ENCODE peak calls at places on chromosomes 5 and 9, in seven cellular contexts. P is LNCaP clone FGC, I is mammary epithelial cell, C is colonic mucosa, F is mucosa of descending colon, N is Panc1, H is HL-60. R is an unnamed sample.

GRCh38 chr5:145797336-145797735 is 37.8 kb downstream of the PRELID2 start:
- DNase-seq in C (no peak), I (peak), N (no peak), F (no peak), P (no peak), H (no peak), R (peak)

GRCh38 chr5:172193872-172194271 is at the start of gene EFCAB9:
- DNase-seq in N (no peak), F (no peak), I (no peak), C (no peak), P (no peak), H (no peak), R (no peak)

GRCh38 chr5:81391-82021 is 10.5 kb upstream of the PLEKHG4B start:
- DNase-seq in N (no peak), F (no peak), H (no peak), I (no peak), P (no peak), C (no peak), R (no peak)

GRCh38 chr9:87305123-87305522 is 192.5 kb upstream of the DAPK1 start:
- DNase-seq in N (no peak), P (no peak), F (no peak), H (no peak), I (no peak), C (no peak), R (no peak)

GRCh38 chr5:67515020-67515689 is 318.6 kb upstream of the CD180 start:
- DNase-seq in P (no peak), H (no peak), C (no peak), N (no peak), I (no peak), F (no peak), R (no peak)

GRCh38 chr5:167665841-167666375 is 625.5 kb upstream of the WWC1 start:
- DNase-seq in P (no peak), C (no peak), F (no peak), H (no peak), N (no peak), I (no peak), R (no peak)

GRCh38 chr5:81901539-81901938 is 70.3 kb upstream of the ATG10 start:
- DNase-seq in I (no peak), N (no peak), P (no peak), F (no peak), C (no peak), H (no peak), R (no peak)

GRCh38 chr5:34691326-34691725 is 35.2 kb downstream of the RAI14 start:
- DNase-seq in H (no peak), C (no peak), I (no peak), F (no peak), P (no peak), N (no peak), R (peak)

GRCh38 chr5:75951716-75952115 is 131.5 kb upstream of the SV2C start:
- DNase-seq in N (no peak), I (no peak), F (no peak), C (no peak), P (no peak), H (no peak), R (no peak)

GRCh38 chr5:39815701-39816100 is 390.9 kb upstream of the DAB2 start:
- DNase-seq in P (no peak), C (no peak), I (no peak), F (no peak), H (no peak), N (no peak), R (no peak)

GRCh38 chr5:127723571-127723970 is 20.4 kb downstream of the CCDC192 start:
- DNase-seq in C (no peak), P (peak), H (peak), N (no peak), F (no peak), I (no peak), R (peak)

GRCh38 chr5:173028811-173029327 is 27.3 kb upstream of the CREBRF start:
- DNase-seq in N (no peak), I (no peak), H (no peak), P (no peak), C (no peak), F (no peak), R (no peak)

GRCh38 chr5:15383469-15383868 is 116.5 kb upstream of the FBXL7 start:
- DNase-seq in H (no peak), N (no peak), C (no peak), F (no peak), P (peak), I (no peak), R (peak)

GRCh38 chr9:38036359-38037084 is 32.5 kb downstream of the SHB start:
- DNase-seq in C (no peak), P (no peak), H (no peak), F (no peak), N (no peak), I (peak), R (peak)

GRCh38 chr5:50963647-50964584 is 297.5 kb downstream of the PARP8 start:
- DNase-seq in F (no peak), N (no peak), I (no peak), P (no peak), H (no peak), C (no peak), R (no peak)

GRCh38 chr5:52841114-52841513 is 53.4 kb downstream of the ITGA1 start:
- DNase-seq in H (no peak), I (no peak), F (no peak), P (no peak), N (no peak), C (no peak), R (no peak)
- H3K4me3 ChIP-seq in H (no peak), I (no peak), F (no peak), P (no peak), N (no peak), C (no peak), R (no peak)

GRCh38 chr5:77140350-77140749 is 53.3 kb upstream of the ZBED3 start:
- DNase-seq in P (no peak), C (no peak), F (no peak), H (no peak), I (no peak), N (no peak), R (no peak)
- TF ChIP-seq CTCF in P (no peak), C (no peak), F (no peak), H (no peak), I (no peak), N (no peak), R (no peak)

GRCh38 chr9:120712539-120713031 is 1.7 kb downstream of the MEGF9 start:
- DNase-seq in N (no peak), F (no peak), C (no peak), H (no peak), I (no peak), P (no peak), R (no peak)
- H3K4me3 ChIP-seq in N (peak), F (no peak), C (peak), H (peak), I (peak), P (peak), R (peak)

GRCh38 chr5:129460951-129461815 is 1.1 kb downstream of the ADAMTS19 start:
- DNase-seq in H (no peak), F (peak), C (peak), P (no peak), N (no peak), I (peak), R (peak)
- TF ChIP-seq CTCF in H (no peak), F (no peak), C (peak), P (peak), N (peak), I (no peak), R (peak)

GRCh38 chr9:92138157-92138959 is 23.1 kb upstream of the SPTLC1 start:
- DNase-seq in F (no peak), P (no peak), H (no peak), N (no peak), C (peak), I (peak), R (peak)

GRCh38 chr9:92140754-92141143 is 25.5 kb upstream of the SPTLC1 start:
- DNase-seq in P (no peak), F (no peak), I (no peak), N (no peak), H (no peak), C (no peak), R (no peak)

GRCh38 chr9:92141144-92142129 is 26.2 kb upstream of the SPTLC1 start:
- DNase-seq in P (no peak), H (no peak), I (peak), N (no peak), C (no peak), F (no peak), R (peak)

GRCh38 chr9:92142329-92142728 is 27.1 kb upstream of the SPTLC1 start:
- DNase-seq in N (no peak), H (no peak), P (no peak), F (no peak), I (no peak), C (no peak), R (no peak)

GRCh38 chr9:92140074-92140753 is 25.0 kb upstream of the SPTLC1 start:
- DNase-seq in F (peak), P (no peak), H (peak), I (peak), N (no peak), C (peak), R (peak)
- H3K4me3 ChIP-seq in F (no peak), P (no peak), H (no peak), I (no peak), N (peak), C (no peak), R (peak)

GRCh38 chr5:137603891-137604290 is 104.8 kb upstream of the SPOCK1 start:
- DNase-seq in P (no peak), N (no peak), I (no peak), H (no peak), C (no peak), F (no peak), R (no peak)

GRCh38 chr5:137607771-137608170 is 108.6 kb upstream of the SPOCK1 start:
- DNase-seq in I (no peak), F (no peak), C (no peak), P (no peak), H (no peak), N (no peak), R (no peak)

GRCh38 chr5:137606401-137606800 is 107.3 kb upstream of the SPOCK1 start:
- DNase-seq in N (no peak), I (no peak), C (no peak), P (no peak), H (no peak), F (no peak), R (no peak)

GRCh38 chr5:137604348-137605095 is 105.4 kb upstream of the SPOCK1 start:
- DNase-seq in N (no peak), I (no peak), H (no peak), P (peak), C (no peak), F (no peak), R (no peak)

DNA sequence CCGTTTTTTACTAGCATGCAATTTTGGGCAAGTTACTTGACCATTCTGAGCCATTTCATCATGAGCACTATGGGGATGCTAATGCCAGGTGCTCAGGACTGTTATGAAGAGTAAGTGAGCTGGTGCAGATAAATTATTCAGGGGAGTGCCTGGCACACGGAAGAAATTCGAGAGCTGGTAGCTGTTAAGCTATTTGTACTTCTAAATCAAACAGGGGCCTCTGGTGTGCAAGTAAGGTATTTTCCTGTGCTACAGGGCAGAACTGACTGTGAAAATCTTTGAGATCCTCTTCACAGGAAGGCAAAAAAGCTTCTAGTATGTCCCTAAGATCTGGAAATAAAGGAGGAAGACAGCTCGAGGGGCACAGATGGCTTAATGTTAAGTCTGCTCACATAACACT is 106.3 kb upstream of the SPOCK1 start:
- DNase-seq in N (no peak), H (no peak), F (no peak), P (no peak), C (no peak), I (peak), R (peak)
- TF ChIP-seq CTCF in N (peak), H (no peak), F (no peak), P (peak), C (no peak), I (peak), R (peak)

DNA sequence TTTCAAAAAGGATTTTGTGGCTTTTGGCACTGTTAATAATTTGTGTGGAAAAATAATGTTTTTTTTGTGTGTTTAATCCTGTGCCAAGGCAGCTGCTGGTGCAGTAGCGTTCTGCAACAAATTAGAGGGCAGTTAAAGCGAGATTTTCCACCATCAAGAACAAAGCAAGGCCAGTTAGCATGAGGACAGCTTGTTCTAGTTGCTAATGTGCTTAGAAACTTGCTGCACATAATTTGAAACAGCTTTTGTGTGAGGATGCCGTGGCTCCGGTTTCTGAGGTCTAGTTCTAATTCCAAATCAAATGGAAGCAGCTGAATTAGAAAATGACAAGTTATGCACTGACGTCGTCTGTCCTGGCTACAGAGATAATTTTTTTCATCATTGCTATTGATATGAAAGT is 128.5 kb downstream of the SPATA31D1 start:
- DNase-seq in H (no peak), N (no peak), C (no peak), I (no peak), P (no peak), F (no peak), R (peak)
- H3K4me3 ChIP-seq in H (no peak), N (no peak), C (no peak), I (no peak), P (no peak), F (no peak), R (no peak)

GRCh38 chr9:120792898-120793765 is at the start of gene FBXW2:
- DNase-seq in P (peak), H (peak), F (peak), N (peak), I (peak), C (peak), R (peak)
- TF ChIP-seq CTCF in P (no peak), H (no peak), F (no peak), N (no peak), I (no peak), C (no peak), R (no peak)

R was measured in fibroblast of the aortic adventitia.